ENCODE peak calls at places on chromosomes 2 and 18, in nine cellular contexts. O is kidney epithelial cell; P is ELR; C is HCT116; K is amygdala; V is stimulated activated CD8-positive, alpha-beta memory T cell treated with anti-CD3 and anti-CD28 coated beads, Interleukin-4, amount 100 ng/mL, for 48 hours; S is Ammon's horn; Q is central memory CD8-positive, alpha-beta T cell; E is mesendoderm. W is an unnamed sample.
A peak's percentile ranks its signal among the peaks of the same experiment; 100 is the strongest.

GRCh38 chr2:42102606-42103450 is 55.0 kb downstream of the PKDCC start:
- DNase-seq in O (no peak), P (peak; percentile 20), C (no peak), K (no peak), V (peak; percentile 59), S (no peak), Q (no peak), E (peak; percentile 99), W (no peak)

GRCh38 chr2:145197944-145198343 is 678.0 kb upstream of the ZEB2 start:
- DNase-seq in O (no peak), P (no peak), C (no peak), K (no peak), V (no peak), S (no peak), Q (no peak), E (no peak), W (no peak)

GRCh38 chr18:48412339-48412929 is 3.3 kb upstream of the ZBTB7C start:
- DNase-seq in O (no peak), P (peak; percentile 65), C (peak; percentile 62), K (no peak), V (peak; percentile 36), S (peak; percentile 49), Q (no peak), E (peak; percentile 82), W (no peak)

GRCh38 chr2:3461781-3462492 is 57.4 kb downstream of the ADI1 start:
- DNase-seq in O (no peak), P (peak; percentile 68), C (peak; percentile 28), K (no peak), V (peak; percentile 38), S (peak; percentile 70), Q (no peak), E (peak; percentile 45), W (no peak)

GRCh38 chr2:121171625-121172119 is 113.3 kb downstream of the TFCP2L1 start:
- DNase-seq in O (no peak), P (no peak), C (no peak), K (no peak), V (peak; percentile 53), S (no peak), Q (no peak), E (no peak), W (no peak)

GRCh38 chr2:9240745-9241144 is 34.1 kb downstream of the ASAP2 start:
- DNase-seq in O (no peak), P (no peak), C (no peak), K (no peak), V (peak; percentile 35), S (no peak), Q (no peak), E (no peak), W (no peak)

GRCh38 chr2:2804528-2804927 is 473.5 kb upstream of the MYT1L start:
- DNase-seq in O (no peak), P (no peak), C (no peak), K (no peak), V (no peak), S (no peak), Q (no peak), E (no peak), W (no peak)

GRCh38 chr18:75350440-75350839 is 77.1 kb downstream of the SMIM21 start:
- DNase-seq in O (no peak), P (no peak), C (no peak), K (no peak), V (no peak), S (no peak), Q (no peak), E (peak; percentile 67), W (no peak)

GRCh38 chr2:187429989-187430388 is 18.1 kb downstream of the CALCRL start:
- DNase-seq in O (peak; percentile 65), P (peak; percentile 85), C (no peak), K (no peak), V (no peak), S (peak; percentile 9), Q (no peak), E (no peak), W (peak; percentile 20)

GRCh38 chr2:110872521-110872920 is 140.1 kb downstream of the ACOXL start:
- DNase-seq in O (no peak), P (no peak), C (no peak), K (no peak), V (no peak), S (no peak), Q (no peak), E (no peak), W (no peak)

W was measured in retinal pigment epithelial cell.